ENCODE peak calls at places on chromosomes 12 and 14, in nine cellular contexts. U, D, L, X, M, Q, V, K and I are unnamed samples.

GRCh38 chr14:90266441-90267154 is 10.2 kb downstream of the PSMC1 start:
- DNase-seq in U (no peak), D (no peak), L (no peak), X (no peak), M (no peak), Q (no peak), V (no peak), K (no peak), I (no peak)

GRCh38 chr14:24167527-24168114 is 4.3 kb upstream of the REC8 start:
- DNase-seq in U (no peak), D (no peak), L (no peak), X (no peak), M (peak), Q (no peak), V (no peak), K (no peak), I (no peak)

GRCh38 chr12:1453801-1454200 is 140.6 kb downstream of the FBXL14 start:
- DNase-seq in U (no peak), D (no peak), L (no peak), X (no peak), M (no peak), Q (no peak), V (no peak), K (no peak), I (no peak)

GRCh38 chr14:95157987-95158712 is 821 bp upstream of the DICER1 start:
- DNase-seq in U (no peak), D (no peak), L (no peak), X (no peak), M (no peak), Q (no peak), V (no peak), K (no peak), I (no peak)

GRCh38 chr12:95418142-95418541 is 55.8 kb upstream of the METAP2 start:
- DNase-seq in U (peak), D (no peak), L (no peak), X (no peak), M (no peak), Q (no peak), V (no peak), K (no peak), I (no peak)

GRCh38 chr12:16307843-16308475 is 30.5 kb upstream of the SLC15A5 start:
- DNase-seq in U (no peak), D (no peak), L (no peak), X (no peak), M (no peak), Q (no peak), V (no peak), K (no peak), I (no peak)

GRCh38 chr12:19181666-19182426 is 52.3 kb downstream of the PLEKHA5 start:
- DNase-seq in U (no peak), D (peak), L (no peak), X (no peak), M (no peak), Q (no peak), V (no peak), K (no peak), I (no peak)

GRCh38 chr14:59161571-59162175 is 26.8 kb upstream of the DAAM1 start:
- DNase-seq in U (peak), D (no peak), L (peak), X (peak), M (no peak), Q (peak), V (no peak), K (peak), I (peak)

GRCh38 chr14:67502867-67503266 is 14.3 kb upstream of the TMEM229B start:
- DNase-seq in U (no peak), D (no peak), L (no peak), X (no peak), M (no peak), Q (no peak), V (no peak), K (no peak), I (no peak)

GRCh38 chr12:1117970-1118563 is 127.0 kb downstream of the ERC1 start:
- DNase-seq in U (peak), D (no peak), L (peak), X (peak), M (peak), Q (no peak), V (no peak), K (peak), I (peak)

GRCh38 chr14:75615200-75615599 is 36.8 kb downstream of the FLVCR2 start:
- DNase-seq in U (no peak), D (peak), L (no peak), X (no peak), M (peak), Q (no peak), V (no peak), K (no peak), I (no peak)

GRCh38 chr12:50187084-50187900 is 20.1 kb upstream of the CERS5 start:
- DNase-seq in U (no peak), D (no peak), L (peak), X (peak), M (no peak), Q (peak), V (peak), K (peak), I (peak)

GRCh38 chr12:93908846-93909592 is 231.8 kb downstream of the CRADD start:
- DNase-seq in U (no peak), D (no peak), L (peak), X (peak), M (peak), Q (no peak), V (no peak), K (no peak), I (peak)

GRCh38 chr12:123794027-123794426 is 31.9 kb downstream of the DNAH10 start:
- DNase-seq in U (no peak), D (no peak), L (no peak), X (no peak), M (no peak), Q (no peak), V (no peak), K (no peak), I (no peak)

GRCh38 chr12:9333129-9333528 is 124.9 kb upstream of the PZP start:
- DNase-seq in U (no peak), D (no peak), L (no peak), X (no peak), M (no peak), Q (no peak), V (no peak), K (no peak), I (no peak)

GRCh38 chr14:93285048-93285447 is 47.8 kb downstream of the BTBD7 start:
- DNase-seq in U (no peak), D (no peak), L (peak), X (peak), M (no peak), Q (no peak), V (no peak), K (no peak), I (peak)

GRCh38 chr14:25349269-25349668 is 299.3 kb upstream of the STXBP6 start:
- DNase-seq in U (no peak), D (no peak), L (no peak), X (no peak), M (no peak), Q (no peak), V (no peak), K (no peak), I (no peak)

GRCh38 chr12:65511134-65511912 is 232.8 kb downstream of the MSRB3 start:
- DNase-seq in U (no peak), D (no peak), L (peak), X (no peak), M (peak), Q (no peak), V (no peak), K (no peak), I (peak)

GRCh38 chr12:66191547-66192126 is 2.6 kb downstream of the IRAK3 start:
- DNase-seq in U (no peak), D (no peak), L (no peak), X (no peak), M (no peak), Q (no peak), V (no peak), K (no peak), I (no peak)

GRCh38 chr14:75307700-75308379 is 29.2 kb downstream of the FOS start:
- DNase-seq in U (peak), D (peak), L (peak), X (peak), M (peak), Q (no peak), V (no peak), K (no peak), I (peak)

GRCh38 chr12:29566441-29566840 is 69.0 kb upstream of the OVCH1 start:
- DNase-seq in U (no peak), D (no peak), L (no peak), X (peak), M (no peak), Q (no peak), V (no peak), K (no peak), I (peak)

GRCh38 chr12:1885605-1886245 is 32.7 kb downstream of the CACNA2D4 start:
- DNase-seq in U (no peak), D (no peak), L (no peak), X (no peak), M (no peak), Q (no peak), V (no peak), K (no peak), I (no peak)

GRCh38 chr12:96396209-96396608 is 4.0 kb downstream of the CDK17 start:
- DNase-seq in U (no peak), D (no peak), L (no peak), X (no peak), M (no peak), Q (no peak), V (no peak), K (no peak), I (no peak)

GRCh38 chr14:55272922-55273321 is 1.7 kb downstream of the FBXO34 start:
- DNase-seq in U (no peak), D (no peak), L (no peak), X (no peak), M (no peak), Q (no peak), V (no peak), K (no peak), I (no peak)

GRCh38 chr12:52235822-52236291 is 2.8 kb downstream of the KRT7 start:
- DNase-seq in U (no peak), D (peak), L (no peak), X (no peak), M (no peak), Q (no peak), V (no peak), K (no peak), I (no peak)

GRCh38 chr12:6605425-6606330 is 1.5 kb downstream of the CHD4 start:
- DNase-seq in U (peak), D (no peak), L (no peak), X (no peak), M (peak), Q (no peak), V (no peak), K (no peak), I (peak)
- TF ChIP-seq CTCF in U (no peak), D (no peak), L (no peak), X (no peak), M (no peak), Q (no peak), V (no peak), K (no peak), I (peak)

DNA sequence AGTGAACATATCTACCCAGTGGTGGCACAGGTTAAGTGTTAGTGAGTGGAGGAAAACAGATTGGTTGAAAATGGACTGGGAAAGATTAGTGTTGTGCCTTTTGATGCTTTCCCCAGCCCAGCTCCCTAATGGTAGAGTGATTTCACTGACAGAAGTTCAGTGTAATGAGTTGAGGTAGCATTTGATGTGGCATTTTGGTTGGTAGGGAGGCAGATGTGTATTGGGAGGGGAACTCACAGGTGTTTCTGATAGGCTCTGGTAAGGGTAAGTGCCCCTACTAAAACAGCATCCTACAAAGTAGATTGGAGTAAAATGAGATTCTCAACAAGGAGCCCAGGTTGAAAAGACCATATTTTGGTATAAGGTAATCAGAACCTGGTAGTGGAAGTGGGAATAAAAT is 4.2 kb downstream of the TBK1 start:
- DNase-seq in U (no peak), D (no peak), L (no peak), X (no peak), M (no peak), Q (no peak), V (no peak), K (no peak), I (no peak)
- H3K4me3 ChIP-seq in U (no peak), D (no peak), L (no peak), X (no peak), M (no peak), Q (no peak), V (peak), K (no peak), I (no peak)

GRCh38 chr14:29536886-29537511 is 390.6 kb downstream of the PRKD1 start:
- DNase-seq in U (no peak), D (no peak), L (peak), X (peak), M (no peak), Q (no peak), V (no peak), K (no peak), I (peak)
- TF ChIP-seq CTCF in U (peak), D (no peak), L (peak), X (peak), M (no peak), Q (peak), V (no peak), K (peak), I (peak)

GRCh38 chr12:111219440-111219839 is 149.5 kb downstream of the PHETA1 start:
- DNase-seq in U (no peak), D (no peak), L (no peak), X (no peak), M (no peak), Q (no peak), V (no peak), K (no peak), I (no peak)
- H3K4me3 ChIP-seq in U (no peak), D (no peak), L (no peak), X (no peak), M (no peak), Q (no peak), V (no peak), K (no peak), I (no peak)

DNA sequence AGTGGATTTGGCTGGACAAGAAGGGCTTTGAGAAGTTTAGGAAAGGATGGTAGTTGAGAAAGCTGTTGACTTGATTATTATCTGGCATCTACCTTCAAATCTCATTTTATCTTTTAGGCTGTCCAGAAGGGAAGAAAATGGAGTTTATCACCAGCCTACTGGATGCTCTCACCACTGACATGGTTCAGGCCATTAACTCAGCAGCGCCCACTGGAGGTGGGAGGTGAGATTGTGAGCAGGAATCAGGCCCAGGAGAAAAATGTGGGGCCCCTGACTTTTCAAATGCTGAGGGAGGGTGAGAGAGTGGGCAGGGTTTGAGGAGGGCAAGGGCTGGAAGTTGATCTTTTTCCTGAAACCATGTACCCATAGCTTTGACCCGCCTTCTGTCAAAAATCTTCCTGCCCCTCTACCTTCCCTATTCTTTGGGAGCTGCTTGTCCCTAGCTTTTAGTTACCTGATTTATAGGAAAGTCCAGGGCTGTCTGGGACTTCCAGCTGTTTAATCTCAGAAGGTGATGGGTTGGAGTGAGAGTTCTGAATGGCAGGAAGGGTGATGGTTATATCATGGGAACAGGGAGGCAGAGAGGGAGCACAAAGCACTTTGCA is 134.2 kb downstream of the SMOC1 start:
- DNase-seq in U (peak), D (no peak), L (no peak), X (no peak), M (no peak), Q (no peak), V (no peak), K (no peak), I (no peak)
- TF ChIP-seq CTCF in U (peak), D (peak), L (peak), X (peak), M (no peak), Q (peak), V (peak), K (peak), I (peak)

GRCh38 chr12:54016478-54016964 is 7.7 kb downstream of the HOXC8 start:
- DNase-seq in U (no peak), D (peak), L (peak), X (no peak), M (no peak), Q (peak), V (no peak), K (no peak), I (no peak)
- H3K4me3 ChIP-seq in U (no peak), D (no peak), L (peak), X (no peak), M (peak), Q (peak), V (no peak), K (no peak), I (no peak)

DNA sequence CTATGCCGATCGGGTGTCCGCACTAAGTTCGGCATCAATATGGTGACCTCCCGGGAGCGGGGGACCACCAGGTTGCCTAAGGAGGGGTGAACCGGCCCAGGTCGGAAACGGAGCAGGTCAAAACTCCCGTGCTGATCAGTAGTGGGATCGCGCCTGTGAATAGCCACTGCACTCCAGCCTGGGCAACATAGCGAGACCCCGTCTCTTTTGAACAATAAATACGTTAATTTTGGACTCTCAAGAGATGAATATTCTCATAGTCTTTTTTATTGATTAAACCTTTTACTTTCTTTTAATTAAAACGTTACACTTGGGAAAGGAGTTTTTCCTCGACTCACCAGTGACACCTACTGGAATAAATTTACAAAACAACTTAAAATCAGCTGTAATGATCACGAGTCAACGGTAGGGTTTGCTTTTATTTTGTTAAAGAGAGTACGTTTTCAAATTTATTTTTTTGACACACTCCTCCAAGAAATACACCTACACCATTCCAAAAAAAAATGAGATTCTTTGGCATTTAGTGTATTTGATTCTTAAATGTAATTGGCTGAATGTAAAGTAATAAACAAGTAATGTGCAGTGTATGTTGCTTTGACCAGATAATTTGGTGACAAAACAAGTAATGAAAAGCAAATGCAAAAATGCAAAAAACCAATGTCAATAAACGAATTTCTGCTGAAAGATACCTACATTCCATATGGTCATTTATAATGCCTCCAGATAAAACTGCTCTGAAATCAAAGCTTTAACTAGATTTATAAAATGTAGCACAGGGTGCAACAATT is 687 bp upstream of the RPS29 start:
- DNase-seq in U (peak), D (no peak), L (peak), X (peak), M (no peak), Q (peak), V (peak), K (no peak), I (peak)
- TF ChIP-seq CTCF in U (peak), D (peak), L (peak), X (peak), M (peak), Q (peak), V (peak), K (peak), I (peak)